ENCODE peak calls at places on chromosomes 1 and 21, in eight cellular contexts. One of them, this sample, is unnamed.

GRCh38 chr1:173596097-173596825 is 6.6 kb downstream of the SLC9C2 start:
- DNase-seq in transverse colon: no peak
- DNase-seq in body of pancreas: no peak
- DNase-seq in K562: no peak
- DNase-seq in GM12891: no peak
- DNase-seq in thyroid gland: no peak
- DNase-seq in ovary: no peak
- DNase-seq in stomach: no peak
- DNase-seq in this sample: no peak

GRCh38 chr1:93164816-93165215 is 15.4 kb downstream of the TMED5 start:
- DNase-seq in K562: no peak
- DNase-seq in ovary: no peak
- DNase-seq in transverse colon: no peak
- DNase-seq in GM12891: no peak
- DNase-seq in stomach: no peak
- DNase-seq in body of pancreas: no peak
- DNase-seq in thyroid gland: no peak
- DNase-seq in this sample: no peak

GRCh38 chr21:41750051-41750450 is 16.8 kb downstream of the RIPK4 start:
- DNase-seq in ovary: no peak
- DNase-seq in transverse colon: no peak
- DNase-seq in thyroid gland: no peak
- DNase-seq in body of pancreas: no peak
- DNase-seq in GM12891: no peak
- DNase-seq in stomach: no peak
- DNase-seq in K562: no peak
- DNase-seq in this sample: no peak

GRCh38 chr1:222167111-222167510 is 380.8 kb downstream of the HHIPL2 start:
- DNase-seq in transverse colon: peak; percentile 24
- DNase-seq in GM12891: no peak
- DNase-seq in thyroid gland: peak; percentile 29
- DNase-seq in stomach: peak; percentile 51
- DNase-seq in ovary: no peak
- DNase-seq in K562: peak; percentile 47
- DNase-seq in body of pancreas: peak; percentile 53
- DNase-seq in this sample: peak; percentile 16

GRCh38 chr1:26265405-26265804 is 14.5 kb upstream of the SH3BGRL3 start:
- DNase-seq in ovary: no peak
- DNase-seq in stomach: no peak
- DNase-seq in body of pancreas: no peak
- DNase-seq in transverse colon: no peak
- DNase-seq in thyroid gland: no peak
- DNase-seq in GM12891: no peak
- DNase-seq in K562: no peak
- DNase-seq in this sample: no peak

GRCh38 chr21:22288885-22289509 is 1290.8 kb downstream of the NCAM2 start:
- DNase-seq in ovary: no peak
- DNase-seq in transverse colon: no peak
- DNase-seq in K562: no peak
- DNase-seq in thyroid gland: no peak
- DNase-seq in stomach: no peak
- DNase-seq in body of pancreas: no peak
- DNase-seq in GM12891: no peak
- DNase-seq in this sample: no peak

GRCh38 chr1:98502937-98503336 is 158.6 kb upstream of the SNX7 start:
- DNase-seq in body of pancreas: no peak
- DNase-seq in ovary: no peak
- DNase-seq in stomach: no peak
- DNase-seq in GM12891: no peak
- DNase-seq in transverse colon: no peak
- DNase-seq in K562: no peak
- DNase-seq in thyroid gland: no peak
- DNase-seq in this sample: no peak

GRCh38 chr1:182687361-182687760 is 3.0 kb upstream of the RGS8 start:
- DNase-seq in transverse colon: no peak
- DNase-seq in stomach: no peak
- DNase-seq in ovary: no peak
- DNase-seq in K562: no peak
- DNase-seq in GM12891: no peak
- DNase-seq in thyroid gland: peak; percentile 71
- DNase-seq in body of pancreas: no peak
- DNase-seq in this sample: no peak

GRCh38 chr1:109543283-109543987 is 3.8 kb downstream of the GPR61 start:
- DNase-seq in body of pancreas: no peak
- DNase-seq in GM12891: no peak
- DNase-seq in transverse colon: no peak
- DNase-seq in thyroid gland: no peak
- DNase-seq in ovary: no peak
- DNase-seq in stomach: no peak
- DNase-seq in K562: peak; percentile 18
- DNase-seq in this sample: no peak

GRCh38 chr1:109543988-109544735 is 4.3 kb upstream of the GNAI3 start:
- DNase-seq in GM12891: no peak
- DNase-seq in thyroid gland: no peak
- DNase-seq in transverse colon: no peak
- DNase-seq in ovary: no peak
- DNase-seq in body of pancreas: no peak
- DNase-seq in K562: peak; percentile 18
- DNase-seq in stomach: no peak
- DNase-seq in this sample: no peak

GRCh38 chr1:109548321-109549267 is at the start of gene GNAI3:
- DNase-seq in stomach: peak; percentile 98
- DNase-seq in body of pancreas: peak; percentile 97
- DNase-seq in GM12891: peak; percentile 85
- DNase-seq in K562: peak; percentile 95
- DNase-seq in transverse colon: peak; percentile 99
- DNase-seq in thyroid gland: peak; percentile 96
- DNase-seq in ovary: peak; percentile 93
- DNase-seq in this sample: peak; percentile 98

GRCh38 chr1:109546311-109547109 is 1.9 kb upstream of the GNAI3 start:
- DNase-seq in body of pancreas: peak; percentile 93
- DNase-seq in K562: peak; percentile 95
- DNase-seq in stomach: peak; percentile 93
- DNase-seq in GM12891: peak; percentile 84
- DNase-seq in thyroid gland: peak; percentile 88
- DNase-seq in ovary: peak; percentile 93
- DNase-seq in transverse colon: peak; percentile 94
- DNase-seq in this sample: peak; percentile 90

DNA sequence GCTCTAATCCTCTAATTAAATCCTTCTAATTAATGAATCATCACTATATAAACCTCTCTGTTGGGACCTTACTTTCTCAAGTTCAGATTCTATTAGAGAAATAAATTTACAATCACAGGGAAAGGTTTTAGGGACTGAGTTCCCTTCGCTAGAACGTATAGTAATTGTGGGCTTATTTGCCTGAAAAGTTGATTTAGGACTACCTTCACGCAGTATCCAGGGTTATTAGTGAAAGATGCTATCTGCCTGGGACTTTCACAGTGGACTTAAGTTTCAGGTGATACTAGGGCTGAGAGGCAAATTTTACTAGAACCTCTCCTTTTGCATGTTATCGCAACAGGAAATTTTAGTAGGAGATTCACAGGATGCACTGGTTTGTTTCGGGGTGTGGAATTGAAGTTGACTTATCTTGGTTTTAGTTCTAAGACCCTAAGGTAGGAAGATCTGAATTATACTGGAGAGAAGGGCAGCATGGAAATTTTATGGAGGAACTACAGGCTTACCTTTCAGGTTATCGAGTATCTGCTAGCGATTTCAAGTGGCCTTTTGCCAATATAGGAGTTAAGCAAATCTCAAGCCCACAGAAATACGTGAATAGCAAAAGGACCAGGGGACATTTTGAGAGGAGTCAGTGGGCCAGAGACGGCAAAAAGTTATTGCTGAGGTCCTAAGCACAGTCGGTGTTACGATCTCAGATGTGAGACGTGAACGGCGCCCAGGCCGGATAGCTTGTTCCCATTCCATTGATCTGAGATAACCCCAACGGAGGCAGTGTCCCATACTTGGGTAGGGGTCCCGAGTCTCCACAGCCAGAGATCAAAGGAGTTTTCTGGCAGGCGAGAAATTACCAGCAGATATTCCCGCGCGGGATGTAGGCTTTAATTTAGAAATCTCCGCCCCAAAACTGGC is 749 bp upstream of the GNAI3 start:
- DNase-seq in K562: peak; percentile 42
- DNase-seq in ovary: peak; percentile 45
- DNase-seq in transverse colon: peak; percentile 47
- DNase-seq in stomach: peak; percentile 37
- DNase-seq in body of pancreas: peak; percentile 43
- DNase-seq in GM12891: no peak
- DNase-seq in thyroid gland: peak; percentile 41
- DNase-seq in this sample: peak; percentile 69
- TF ChIP-seq POLR2A in K562: no peak
- TF ChIP-seq POLR2A in ovary: no peak
- TF ChIP-seq POLR2A in transverse colon: no peak
- TF ChIP-seq POLR2A in stomach: no peak
- TF ChIP-seq POLR2A in body of pancreas: no peak
- TF ChIP-seq POLR2A in GM12891: no peak
- TF ChIP-seq POLR2A in thyroid gland: no peak
- TF ChIP-seq POLR2A in this sample: no peak

GRCh38 chr1:172530000-172530399 is 3.0 kb upstream of the SUCO start:
- DNase-seq in ovary: no peak
- DNase-seq in stomach: no peak
- DNase-seq in GM12891: no peak
- DNase-seq in transverse colon: no peak
- DNase-seq in body of pancreas: no peak
- DNase-seq in K562: peak; percentile 39
- DNase-seq in thyroid gland: no peak
- DNase-seq in this sample: peak; percentile 81

GRCh38 chr1:172532700-172533510 is at the start of gene SUCO:
- DNase-seq in thyroid gland: peak; percentile 99
- DNase-seq in ovary: peak; percentile 100
- DNase-seq in GM12891: peak; percentile 74
- DNase-seq in K562: peak; percentile 99
- DNase-seq in transverse colon: peak; percentile 100
- DNase-seq in body of pancreas: peak; percentile 100
- DNase-seq in stomach: peak; percentile 100
- DNase-seq in this sample: peak; percentile 100

GRCh38 chr1:172533511-172534116 is 664 bp downstream of the SUCO start:
- DNase-seq in stomach: peak; percentile 30
- DNase-seq in GM12891: no peak
- DNase-seq in body of pancreas: peak; percentile 25
- DNase-seq in transverse colon: no peak
- DNase-seq in K562: peak; percentile 62
- DNase-seq in ovary: peak; percentile 36
- DNase-seq in thyroid gland: peak; percentile 36
- DNase-seq in this sample: peak; percentile 77

GRCh38 chr1:172531412-172531811 is 1.5 kb upstream of the SUCO start:
- DNase-seq in ovary: no peak
- DNase-seq in transverse colon: no peak
- DNase-seq in stomach: no peak
- DNase-seq in K562: no peak
- DNase-seq in body of pancreas: no peak
- DNase-seq in GM12891: no peak
- DNase-seq in thyroid gland: no peak
- DNase-seq in this sample: peak; percentile 58

DNA sequence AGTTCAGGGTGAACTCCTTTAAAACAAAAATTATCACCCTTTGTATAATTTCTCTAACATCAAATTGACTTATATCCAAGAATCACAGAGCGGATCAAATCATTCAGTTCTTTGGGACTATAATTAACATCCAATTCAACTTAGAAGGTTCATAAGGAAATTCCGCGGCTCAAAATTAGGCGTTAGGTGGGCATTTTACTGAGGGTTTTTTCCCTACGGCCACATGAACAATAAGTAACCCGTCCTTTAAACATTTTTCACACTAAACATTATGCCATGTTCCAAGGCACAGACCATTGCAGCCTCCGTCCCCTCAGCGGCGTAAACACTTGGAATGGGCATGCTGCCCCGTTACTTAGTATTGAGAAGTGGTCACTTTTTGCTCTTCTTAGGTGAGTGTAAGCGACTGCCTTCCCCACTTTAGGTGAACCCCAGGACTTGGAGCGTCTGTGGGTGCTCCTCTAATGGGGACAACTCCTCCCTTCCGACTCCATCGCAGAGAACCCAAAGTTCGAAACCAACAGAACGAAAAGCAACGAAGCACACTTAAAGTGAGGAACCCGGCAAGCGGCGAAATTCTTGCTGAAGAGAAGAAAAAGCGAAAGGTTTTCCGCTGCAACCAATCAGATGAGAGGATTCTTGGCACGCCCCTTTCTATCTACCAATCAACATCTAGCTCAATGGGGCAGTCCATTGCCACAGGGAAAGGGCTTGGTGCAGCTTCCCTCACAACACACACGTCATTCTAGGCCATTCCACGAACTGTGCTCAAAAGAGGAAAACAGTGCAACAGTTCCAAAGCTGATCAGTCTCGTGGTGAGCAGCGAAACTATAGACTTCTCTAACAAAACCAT is 877 bp upstream of the SUCO start:
- DNase-seq in K562: peak; percentile 98
- DNase-seq in body of pancreas: peak; percentile 98
- DNase-seq in stomach: peak; percentile 89
- DNase-seq in ovary: peak; percentile 83
- DNase-seq in transverse colon: peak; percentile 92
- DNase-seq in GM12891: peak; percentile 46
- DNase-seq in thyroid gland: peak; percentile 93
- DNase-seq in this sample: peak; percentile 99
- TF ChIP-seq POLR2A in K562: peak; percentile 98
- TF ChIP-seq POLR2A in body of pancreas: peak; percentile 68
- TF ChIP-seq POLR2A in stomach: peak; percentile 45
- TF ChIP-seq POLR2A in ovary: peak; percentile 83
- TF ChIP-seq POLR2A in transverse colon: peak; percentile 83
- TF ChIP-seq POLR2A in GM12891: peak; percentile 84
- TF ChIP-seq POLR2A in thyroid gland: no peak
- TF ChIP-seq POLR2A in this sample: peak; percentile 99

GRCh38 chr1:32335619-32335950 is 448 bp downstream of the MARCKSL1 start:
- DNase-seq in GM12891: no peak
- DNase-seq in body of pancreas: no peak
- DNase-seq in thyroid gland: no peak
- DNase-seq in ovary: no peak
- DNase-seq in stomach: no peak
- DNase-seq in K562: peak; percentile 56
- DNase-seq in transverse colon: no peak
- DNase-seq in this sample: peak; percentile 46

GRCh38 chr1:32333251-32333963 is 2.6 kb downstream of the MARCKSL1 start:
- DNase-seq in K562: no peak
- DNase-seq in body of pancreas: no peak
- DNase-seq in stomach: no peak
- DNase-seq in ovary: no peak
- DNase-seq in transverse colon: no peak
- DNase-seq in thyroid gland: peak; percentile 64
- DNase-seq in GM12891: no peak
- DNase-seq in this sample: no peak

GRCh38 chr1:32335951-32336867 is at the start of gene MARCKSL1:
- DNase-seq in K562: peak; percentile 92
- DNase-seq in GM12891: peak; percentile 76
- DNase-seq in body of pancreas: peak; percentile 78
- DNase-seq in thyroid gland: peak; percentile 88
- DNase-seq in ovary: peak; percentile 95
- DNase-seq in transverse colon: peak; percentile 88
- DNase-seq in stomach: peak; percentile 90
- DNase-seq in this sample: peak; percentile 86

GRCh38 chr1:32334864-32335618 is 992 bp downstream of the MARCKSL1 start:
- DNase-seq in K562: peak; percentile 85
- DNase-seq in transverse colon: peak; percentile 65
- DNase-seq in body of pancreas: peak; percentile 51
- DNase-seq in GM12891: peak; percentile 50
- DNase-seq in stomach: peak; percentile 64
- DNase-seq in thyroid gland: peak; percentile 69
- DNase-seq in ovary: peak; percentile 75
- DNase-seq in this sample: peak; percentile 63

GRCh38 chr1:32334274-32334861 is 1.7 kb downstream of the MARCKSL1 start:
- DNase-seq in thyroid gland: no peak
- DNase-seq in transverse colon: peak; percentile 15
- DNase-seq in body of pancreas: no peak
- DNase-seq in stomach: no peak
- DNase-seq in ovary: no peak
- DNase-seq in K562: no peak
- DNase-seq in GM12891: no peak
- DNase-seq in this sample: no peak
- TF ChIP-seq POLR2A in thyroid gland: no peak
- TF ChIP-seq POLR2A in transverse colon: no peak
- TF ChIP-seq POLR2A in body of pancreas: no peak
- TF ChIP-seq POLR2A in stomach: no peak
- TF ChIP-seq POLR2A in ovary: no peak
- TF ChIP-seq POLR2A in K562: peak; percentile 72
- TF ChIP-seq POLR2A in GM12891: peak; percentile 66
- TF ChIP-seq POLR2A in this sample: no peak

DNA sequence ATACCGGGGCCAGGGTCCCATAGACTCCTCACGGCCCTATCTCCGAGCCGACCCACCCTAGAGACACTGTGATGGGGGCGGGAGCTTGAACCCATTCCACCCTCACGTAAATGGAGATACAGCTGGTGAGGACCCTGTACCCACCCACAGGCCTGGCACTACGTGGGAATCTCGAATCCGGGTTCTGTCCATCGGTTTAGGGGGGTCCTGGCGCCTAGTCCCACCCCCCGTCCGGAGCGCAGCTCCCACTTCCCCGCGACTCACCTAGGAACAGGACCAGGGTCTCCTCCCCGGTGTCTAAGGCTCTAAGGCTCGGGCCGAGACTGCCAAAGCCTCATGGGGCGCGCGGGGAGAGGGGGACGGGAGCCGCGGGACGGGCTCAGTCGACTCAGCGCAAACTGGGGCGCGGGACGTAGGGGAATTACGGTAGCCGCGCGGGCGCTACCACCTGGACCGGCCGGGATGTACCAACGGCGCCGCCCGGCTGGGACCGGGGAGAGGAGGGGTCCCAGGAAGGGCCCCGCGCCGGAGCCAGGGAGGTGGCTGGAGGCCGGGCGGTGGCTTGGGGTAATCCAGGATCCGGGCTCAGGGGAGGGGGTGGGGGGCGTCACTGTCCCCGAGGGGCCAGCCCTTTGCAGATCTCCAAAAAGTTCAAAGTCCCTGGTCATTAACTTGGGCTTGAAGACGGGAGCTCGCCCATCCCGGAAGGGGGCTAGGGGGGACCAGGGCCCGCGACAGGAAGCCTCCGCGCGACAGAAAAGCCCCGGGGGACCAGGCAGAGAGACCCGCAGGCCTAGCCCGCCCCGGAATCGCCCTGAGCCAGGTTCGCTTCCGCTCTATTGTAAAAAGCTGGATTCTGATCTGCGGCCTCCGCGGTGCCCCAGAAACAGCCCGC is 1.0 kb downstream of the PLEKHG5 start:
- DNase-seq in ovary: peak; percentile 61
- DNase-seq in stomach: peak; percentile 80
- DNase-seq in body of pancreas: peak; percentile 74
- DNase-seq in thyroid gland: peak; percentile 69
- DNase-seq in GM12891: peak; percentile 83
- DNase-seq in K562: peak; percentile 78
- DNase-seq in transverse colon: peak; percentile 84
- DNase-seq in this sample: peak; percentile 44
- TF ChIP-seq POLR2A in ovary: no peak
- TF ChIP-seq POLR2A in stomach: no peak
- TF ChIP-seq POLR2A in body of pancreas: no peak
- TF ChIP-seq POLR2A in thyroid gland: no peak
- TF ChIP-seq POLR2A in GM12891: no peak
- TF ChIP-seq POLR2A in K562: no peak
- TF ChIP-seq POLR2A in transverse colon: peak; percentile 38
- TF ChIP-seq POLR2A in this sample: no peak